ENCODE peak calls at places on chromosome 19, in five cellular contexts. Q is A549, L is GM12878, G is K562, D is HepG2. A is an unnamed sample.

GRCh38 chr19:22144394-22144793 is 52.4 kb downstream of the ZNF676 start:
- DNase-seq in Q (peak), L (no peak), G (peak), D (no peak), A (peak)

GRCh38 chr19:55649579-55650557 is 1.9 kb downstream of the CCDC106 start:
- DNase-seq in Q (no peak), L (no peak), G (no peak), D (no peak), A (no peak)

GRCh38 chr19:48745208-48745995 is 1.3 kb downstream of the IZUMO1 start:
- DNase-seq in Q (peak), L (no peak), G (peak), D (peak), A (peak)

GRCh38 chr19:23286477-23286876 is 36.3 kb upstream of the ZNF724 start:
- DNase-seq in Q (peak), L (no peak), G (no peak), D (no peak), A (peak)

GRCh38 chr19:29674374-29675119 is 9.3 kb downstream of the PLEKHF1 start:
- DNase-seq in Q (no peak), L (no peak), G (no peak), D (no peak), A (no peak)

GRCh38 chr19:512548-513365 is 5.5 kb downstream of the TPGS1 start:
- DNase-seq in Q (no peak), L (no peak), G (peak), D (no peak), A (no peak)

GRCh38 chr19:34962945-34963530 is 991 bp downstream of the ZNF792 start:
- DNase-seq in Q (no peak), L (no peak), G (peak), D (no peak), A (peak)

GRCh38 chr19:48752511-48753365 is at the start of gene FUT1:
- DNase-seq in Q (no peak), L (no peak), G (peak), D (no peak), A (peak)

GRCh38 chr19:17424743-17425365 is 5.0 kb downstream of the MVB12A start:
- DNase-seq in Q (peak), L (no peak), G (peak), D (no peak), A (peak)

GRCh38 chr19:42295831-42296525 is 6.0 kb upstream of the PRR19 start:
- DNase-seq in Q (peak), L (peak), G (peak), D (peak), A (peak)

GRCh38 chr19:51488491-51488890 is 10.2 kb downstream of the CEACAM18 start:
- DNase-seq in Q (no peak), L (no peak), G (no peak), D (no peak), A (no peak)

GRCh38 chr19:49130325-49130724 is 11.0 kb downstream of the PPFIA3 start:
- DNase-seq in Q (no peak), L (no peak), G (no peak), D (no peak), A (no peak)

GRCh38 chr19:8592231-8593009 is 15.2 kb upstream of the MYO1F start:
- DNase-seq in Q (peak), L (no peak), G (peak), D (no peak), A (peak)

GRCh38 chr19:30780032-30780431 is 407.8 kb downstream of the ZNF536 start:
- DNase-seq in Q (no peak), L (no peak), G (no peak), D (no peak), A (no peak)

GRCh38 chr19:31548941-31549340 is 199.7 kb upstream of the TSHZ3 start:
- DNase-seq in Q (peak), L (no peak), G (no peak), D (no peak), A (no peak)

GRCh38 chr19:49136771-49137171 is 17.4 kb downstream of the PPFIA3 start:
- DNase-seq in Q (no peak), L (no peak), G (no peak), D (no peak), A (no peak)

GRCh38 chr19:29587518-29587986 is 18.5 kb upstream of the POP4 start:
- DNase-seq in Q (no peak), L (peak), G (no peak), D (no peak), A (no peak)

GRCh38 chr19:50721441-50722137 is 1.6 kb upstream of the CLEC11A start:
- DNase-seq in Q (no peak), L (no peak), G (no peak), D (no peak), A (no peak)

GRCh38 chr19:1932395-1932794 is 8.6 kb upstream of the CSNK1G2 start:
- DNase-seq in Q (no peak), L (no peak), G (no peak), D (no peak), A (no peak)
- TF ChIP-seq REST in Q (no peak), L (no peak), G (no peak), D (no peak), A (no peak)

GRCh38 chr19:5093297-5093858 is 124.5 kb downstream of the KDM4B start:
- DNase-seq in Q (no peak), L (no peak), G (peak), D (no peak), A (no peak)
- TF ChIP-seq RFX5 in Q (no peak), L (no peak), G (no peak), D (no peak), A (no peak)

GRCh38 chr19:28406966-28407365 is 806.0 kb downstream of the UQCRFS1 start:
- DNase-seq in Q (no peak), L (no peak), G (no peak), D (no peak), A (no peak)
- TF ChIP-seq REST in Q (no peak), L (no peak), G (no peak), D (no peak), A (no peak)

DNA sequence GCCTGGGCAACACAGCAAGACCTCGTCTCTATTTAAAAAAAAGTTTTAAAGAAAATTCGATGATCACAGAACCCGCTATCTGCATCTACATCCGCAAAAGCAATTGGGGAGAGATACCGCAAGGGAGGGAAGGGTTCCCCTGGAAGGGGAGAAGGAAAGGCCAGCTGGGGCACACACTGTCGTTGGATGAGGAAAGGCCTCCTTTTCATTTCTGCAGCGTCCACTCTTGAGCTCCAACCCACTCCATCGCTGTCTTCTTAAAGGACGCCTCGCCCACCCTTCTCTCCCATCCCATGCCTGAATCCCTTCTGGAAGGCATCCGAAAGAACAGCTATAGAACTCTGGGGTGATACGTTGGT is 3.2 kb upstream of the PRKCG start:
- DNase-seq in Q (peak), L (no peak), G (no peak), D (no peak), A (no peak)
- TF ChIP-seq RFX5 in Q (no peak), L (no peak), G (no peak), D (no peak), A (no peak)

GRCh38 chr19:3210347-3211017 is 14.0 kb upstream of the CELF5 start:
- DNase-seq in Q (peak), L (no peak), G (peak), D (peak), A (peak)

GRCh38 chr19:3206216-3206953 is 18.1 kb upstream of the CELF5 start:
- DNase-seq in Q (no peak), L (no peak), G (no peak), D (no peak), A (no peak)

GRCh38 chr19:3208317-3209207 is 15.9 kb upstream of the CELF5 start:
- DNase-seq in Q (no peak), L (no peak), G (no peak), D (no peak), A (no peak)

GRCh38 chr19:3204646-3205275 is 19.0 kb downstream of the NCLN start:
- DNase-seq in Q (no peak), L (no peak), G (no peak), D (no peak), A (no peak)

DNA sequence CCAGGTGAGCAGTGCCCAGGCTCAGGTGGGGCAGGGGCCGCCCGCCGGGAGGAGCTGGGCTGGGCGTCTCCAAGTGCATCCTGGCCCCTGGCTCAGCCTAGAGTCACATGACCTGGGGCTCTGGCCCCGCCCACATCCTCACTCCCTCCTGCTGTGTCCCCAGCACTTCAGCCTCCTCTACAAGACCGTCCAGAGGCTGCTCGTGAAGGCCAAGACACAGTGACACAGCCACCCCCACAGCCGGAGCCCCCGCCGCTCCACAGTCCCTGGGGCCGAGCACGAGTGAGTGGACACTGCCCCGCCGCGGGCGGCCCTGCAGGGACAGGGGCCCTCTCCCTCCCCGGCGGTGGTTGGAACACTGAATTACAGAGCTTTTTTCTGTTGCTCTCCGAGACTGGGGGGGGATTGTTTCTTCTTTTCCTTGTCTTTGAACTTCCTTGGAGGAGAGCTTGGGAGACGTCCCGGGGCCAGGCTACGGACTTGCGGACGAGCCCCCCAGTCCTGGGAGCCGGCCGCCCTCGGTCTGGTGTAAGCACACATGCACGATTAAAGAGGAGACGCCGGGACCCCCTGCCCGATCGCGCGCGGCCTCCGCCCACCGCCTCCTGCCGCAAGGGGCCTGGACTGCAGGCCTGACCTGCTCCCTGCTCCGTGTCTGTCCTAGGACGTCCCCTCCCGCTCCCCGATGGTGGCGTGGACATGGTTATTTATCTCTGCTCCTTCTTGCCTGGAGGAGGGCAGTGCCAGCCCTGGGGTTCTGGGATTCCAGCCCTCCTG is 16.8 kb upstream of the CELF5 start:
- DNase-seq in Q (no peak), L (no peak), G (peak), D (no peak), A (peak)
- TF ChIP-seq REST in Q (no peak), L (no peak), G (no peak), D (no peak), A (no peak)

GRCh38 chr19:6833166-6833790 is 54.1 kb upstream of the ADGRE1 start:
- DNase-seq in Q (no peak), L (no peak), G (no peak), D (no peak), A (no peak)
- TF ChIP-seq RFX5 in Q (no peak), L (no peak), G (no peak), D (no peak), A (no peak)

GRCh38 chr19:38682872-38683392 is 35.5 kb downstream of the ACTN4 start:
- DNase-seq in Q (no peak), L (no peak), G (no peak), D (no peak), A (no peak)
- TF ChIP-seq REST in Q (no peak), L (no peak), G (no peak), D (no peak), A (no peak)

GRCh38 chr19:4414144-4414799 is 11.8 kb downstream of the CHAF1A start:
- DNase-seq in Q (no peak), L (no peak), G (no peak), D (no peak), A (no peak)
- TF ChIP-seq RFX5 in Q (no peak), L (no peak), G (no peak), D (no peak), A (no peak)

DNA sequence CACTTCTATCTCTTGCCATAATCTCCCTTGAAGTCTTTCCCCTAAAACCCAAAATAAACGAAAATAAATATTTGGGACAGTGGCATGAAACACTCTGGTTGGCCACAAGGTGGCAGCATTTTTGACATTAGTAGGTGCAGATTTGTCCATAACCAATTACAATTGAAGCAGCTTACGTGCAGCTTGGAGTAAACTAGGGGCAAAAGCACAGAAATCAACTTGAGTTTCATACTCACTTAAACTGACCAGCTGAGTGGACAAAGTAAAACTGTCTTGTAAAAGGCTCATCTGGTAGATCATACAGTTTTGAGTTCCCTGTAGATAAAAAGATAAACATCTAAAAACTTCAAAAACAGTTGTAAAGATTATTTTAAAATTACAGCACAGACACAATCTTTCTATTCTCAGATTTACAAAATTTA is 18.8 kb downstream of the PDCD5 start:
- DNase-seq in Q (peak), L (no peak), G (peak), D (peak), A (peak)
- TF ChIP-seq REST in Q (no peak), L (no peak), G (no peak), D (no peak), A (no peak)

DNA sequence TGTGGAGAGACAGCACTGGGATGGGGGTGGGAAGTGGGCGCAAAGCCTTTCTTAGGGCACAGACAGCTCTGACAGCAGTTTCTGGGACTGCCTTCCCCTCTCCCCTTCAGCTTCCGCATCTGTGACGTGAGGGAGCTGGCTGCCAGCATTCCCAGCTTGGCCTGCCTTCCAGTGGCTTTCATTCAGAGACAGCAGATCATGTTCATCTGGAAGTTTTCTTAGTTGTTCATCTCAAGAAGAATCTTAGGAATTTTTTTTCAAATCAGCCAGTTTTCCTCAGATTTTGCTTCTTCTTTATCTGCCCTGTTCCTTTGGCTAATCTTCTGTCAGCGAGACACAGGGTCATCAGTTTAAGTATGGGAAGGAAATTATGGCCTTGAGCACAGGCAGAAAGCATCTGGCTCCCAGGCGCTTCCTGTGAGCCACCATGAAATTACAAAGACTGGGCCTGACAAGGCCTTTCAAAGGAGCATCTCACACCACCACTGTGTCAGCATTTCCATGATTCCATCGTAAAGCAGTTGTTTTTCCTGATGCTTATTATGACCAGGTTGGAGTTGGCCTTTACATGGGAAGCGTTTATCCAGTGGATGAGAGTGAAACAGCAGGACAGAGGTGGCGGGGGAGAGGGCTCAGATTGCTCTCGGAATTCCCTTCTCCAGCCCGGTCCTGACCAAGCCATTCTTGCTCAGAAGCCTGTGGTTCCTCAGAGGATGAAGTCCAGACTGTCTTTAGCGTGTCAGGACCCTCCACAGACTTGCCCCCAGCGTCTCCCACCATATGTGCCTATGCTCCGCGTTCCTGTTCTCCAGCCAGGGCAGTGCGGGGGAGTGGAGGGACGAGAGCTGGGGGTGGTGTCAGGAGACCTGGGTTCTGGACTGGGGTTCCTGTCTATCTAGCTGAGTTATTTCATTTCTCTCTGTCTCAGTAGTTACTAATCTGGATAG is 43.6 kb downstream of the ARHGAP35 start:
- DNase-seq in Q (no peak), L (no peak), G (no peak), D (no peak), A (peak)
- TF ChIP-seq RFX5 in Q (no peak), L (no peak), G (no peak), D (no peak), A (no peak)

A was measured in SK-N-SH.